ENCODE peak calls at places on chromosomes 2 and 18, in nine cellular contexts. K is G401; P is amygdala; Z is glutamatergic neuron; O is astrocyte of the spinal cord; T is foreskin keratinocyte; S is HT-29; X is activated T-helper 1 cell treated with anti-CD3 and anti-CD28 coated beads, Interleukin-12 subunit alpha, Interleukin-12 subunit beta, Interleukin-2, Interleukin-4 antibody, amounts not matched to agents 30 ng/mL and 10 ng/mL and 1 ng/mL, durations not matched to agents 14 hours and 24 hours and 36 hours; V is CD4-positive, alpha-beta memory T cell. U is an unnamed sample.

GRCh38 chr2:216694201-216694825 is 1.0 kb downstream of the IGFBP5 start:
- DNase-seq in S (no peak), X (peak; percentile 16), T (no peak), O (peak; percentile 49), V (no peak), K (peak; percentile 80), Z (peak; percentile 78), P (no peak), U (peak; percentile 77)

GRCh38 chr2:10252202-10252601 is 50.5 kb upstream of the HPCAL1 start:
- DNase-seq in S (no peak), T (no peak), X (no peak), K (no peak), P (no peak), V (no peak), Z (peak; percentile 3), O (no peak), U (no peak)

GRCh38 chr2:144382848-144383247 is 137.1 kb downstream of the ZEB2 start:
- DNase-seq in P (no peak), X (peak; percentile 13), Z (no peak), S (no peak), V (peak; percentile 32), K (no peak), O (peak; percentile 77), T (no peak), U (no peak)

GRCh38 chr18:36281941-36282340 is 15.6 kb upstream of the FHOD3 start:
- DNase-seq in O (no peak), P (no peak), V (no peak), Z (no peak), S (no peak), K (no peak), T (no peak), X (no peak), U (peak; percentile 57)

GRCh38 chr2:127695491-127696472 is 5.5 kb upstream of the SFT2D3 start:
- DNase-seq in P (peak; percentile 37), V (peak; percentile 47), O (peak; percentile 14), Z (peak; percentile 54), S (no peak), K (no peak), X (no peak), T (no peak), U (no peak)

GRCh38 chr2:128644156-128644555 is 325.5 kb upstream of the HS6ST1 start:
- DNase-seq in S (no peak), O (no peak), T (no peak), P (no peak), K (no peak), Z (peak; percentile 52), X (no peak), V (no peak), U (no peak)

GRCh38 chr2:10575566-10576300 is 114.0 kb downstream of the NOL10 start:
- DNase-seq in K (no peak), O (peak; percentile 60), T (peak; percentile 97), X (no peak), Z (no peak), P (no peak), S (no peak), V (no peak), U (no peak)

GRCh38 chr2:110149330-110150220 is 34.0 kb upstream of the MALL start:
- DNase-seq in P (no peak), Z (no peak), K (no peak), S (peak; percentile 42), X (no peak), O (peak; percentile 85), V (no peak), T (peak; percentile 89), U (no peak)

GRCh38 chr18:48840491-48840877 is 110.3 kb downstream of the SMAD7 start:
- DNase-seq in V (no peak), P (peak; percentile 40), S (no peak), O (no peak), X (no peak), T (no peak), Z (peak; percentile 19), K (peak; percentile 65), U (no peak)

GRCh38 chr2:84085562-84085961 is 373.5 kb downstream of the SUCLG1 start:
- DNase-seq in V (no peak), K (no peak), P (no peak), Z (no peak), T (no peak), X (no peak), S (no peak), O (no peak), U (no peak)

GRCh38 chr2:149018971-149019370 is 19.5 kb upstream of the LYPD6B start:
- DNase-seq in S (no peak), O (no peak), Z (no peak), V (no peak), T (no peak), K (no peak), X (no peak), P (no peak), U (no peak)

GRCh38 chr2:61962095-61962984 is 56.9 kb downstream of the COMMD1 start:
- DNase-seq in P (no peak), T (no peak), X (no peak), Z (no peak), O (no peak), S (no peak), V (no peak), K (no peak), U (no peak)

GRCh38 chr2:127197475-127198385 is 22.4 kb downstream of the CYP27C1 start:
- DNase-seq in Z (peak; percentile 82), X (peak; percentile 13), T (no peak), S (peak; percentile 85), K (peak; percentile 22), O (peak; percentile 59), V (peak; percentile 30), P (no peak), U (peak; percentile 79)

GRCh38 chr2:206443735-206444527 is 599 bp downstream of the ADAM23 start:
- DNase-seq in P (no peak), V (peak; percentile 0), O (peak; percentile 13), Z (peak; percentile 69), S (no peak), X (no peak), K (peak; percentile 68), T (no peak), U (peak; percentile 47)

GRCh38 chr2:233129351-233129978 is 69.3 kb downstream of the INPP5D start:
- DNase-seq in X (no peak), P (no peak), O (no peak), V (no peak), T (no peak), S (peak; percentile 5), Z (peak; percentile 51), K (no peak), U (no peak)

GRCh38 chr2:114001936-114002335 is 112.0 kb downstream of the ACTR3 start:
- DNase-seq in P (no peak), X (no peak), V (no peak), Z (no peak), K (no peak), T (no peak), S (no peak), O (no peak), U (no peak)

GRCh38 chr2:9560628-9561027 is 5.0 kb upstream of the ADAM17 start:
- DNase-seq in T (no peak), S (no peak), P (no peak), V (no peak), O (no peak), X (no peak), K (no peak), Z (no peak), U (no peak)

GRCh38 chr2:218216336-218216673 is 684 bp upstream of the ARPC2 start:
- DNase-seq in Z (no peak), V (no peak), P (no peak), T (no peak), K (no peak), X (no peak), S (no peak), O (no peak), U (no peak)

GRCh38 chr18:12091742-12092141 is 1.9 kb upstream of the ANKRD62 start:
- DNase-seq in X (no peak), O (no peak), V (no peak), P (no peak), T (no peak), S (no peak), K (no peak), Z (no peak), U (no peak)

GRCh38 chr2:201151127-201152074 is 31.5 kb upstream of the CASP10 start:
- DNase-seq in Z (no peak), O (peak; percentile 90), S (peak; percentile 66), P (no peak), V (no peak), T (peak; percentile 98), X (no peak), K (no peak), U (no peak)

GRCh38 chr18:42931501-42931900 is 184.0 kb downstream of the RIT2 start:
- DNase-seq in K (peak; percentile 67), V (no peak), S (no peak), O (peak; percentile 73), T (no peak), Z (no peak), P (no peak), X (no peak), U (no peak)

GRCh38 chr18:35158728-35159443 is 81.9 kb upstream of the ZNF397 start:
- DNase-seq in P (no peak), T (no peak), X (peak; percentile 17), S (no peak), Z (no peak), V (no peak), K (no peak), O (no peak), U (no peak)

GRCh38 chr2:1802469-1803216 is 58.3 kb upstream of the PXDN start:
- DNase-seq in S (no peak), K (peak; percentile 87), X (no peak), V (no peak), T (no peak), P (no peak), O (no peak), Z (no peak), U (no peak)

GRCh38 chr2:222399038-222399783 is 25.1 kb upstream of the SGPP2 start:
- DNase-seq in X (no peak), O (no peak), T (no peak), S (no peak), Z (no peak), V (no peak), K (peak; percentile 84), P (no peak), U (peak; percentile 3)

GRCh38 chr18:62457830-62458229 is 65.0 kb upstream of the ZCCHC2 start:
- DNase-seq in K (no peak), X (no peak), Z (no peak), V (no peak), T (no peak), S (no peak), O (no peak), P (no peak), U (no peak)

GRCh38 chr2:27907547-27907946 is 17.0 kb downstream of the BABAM2 start:
- DNase-seq in V (no peak), S (no peak), Z (no peak), O (no peak), T (no peak), P (no peak), K (no peak), X (no peak), U (no peak)

GRCh38 chr2:224442092-224442999 is 40.4 kb upstream of the FAM124B start:
- DNase-seq in X (no peak), K (no peak), O (peak; percentile 22), T (no peak), Z (peak; percentile 40), V (no peak), S (no peak), P (no peak), U (no peak)

U was measured in COR-L47.